ENCODE peak calls at places on chromosomes 6 and 20, in eight cellular contexts. P is tibial nerve, G is SK-N-SH, S is heart left ventricle, I is PC-3, R is GM23248, D is endothelial cell of umbilical vein, A is tibial artery. Q is an unnamed sample.
A peak's percentile ranks its signal among the peaks of the same experiment; 100 is the strongest.

GRCh38 chr20:50130995-50131394 is 18.0 kb upstream of the UBE2V1 start:
- DNase-seq in P (no peak), R (no peak), G (no peak), D (no peak), A (peak; percentile 90), I (no peak), S (peak; percentile 74), Q (no peak)

GRCh38 chr6:81749704-81750103 is 2.8 kb downstream of the TENT5A start:
- DNase-seq in G (no peak), R (peak; percentile 64), A (no peak), D (no peak), I (no peak), S (peak; percentile 55), P (no peak), Q (no peak)

GRCh38 chr20:46764068-46764467 is 54.6 kb downstream of the SLC2A10 start:
- DNase-seq in I (no peak), A (no peak), S (no peak), D (no peak), R (no peak), P (no peak), G (no peak), Q (no peak)

GRCh38 chr6:134708079-134708478 is 241.8 kb downstream of the ALDH8A1 start:
- DNase-seq in A (no peak), I (no peak), G (no peak), S (no peak), D (no peak), R (no peak), P (no peak), Q (no peak)

GRCh38 chr6:85468326-85468725 is 18.4 kb downstream of the NT5E start:
- DNase-seq in P (no peak), I (no peak), S (no peak), A (no peak), R (peak; percentile 76), G (no peak), D (no peak), Q (no peak)

GRCh38 chr20:2337142-2337541 is 41.3 kb downstream of the TGM3 start:
- DNase-seq in I (no peak), G (no peak), R (no peak), D (no peak), S (no peak), A (no peak), P (peak; percentile 32), Q (no peak)

GRCh38 chr6:142763205-142763604 is 181.8 kb downstream of the HIVEP2 start:
- DNase-seq in D (peak; percentile 63), G (no peak), P (no peak), I (peak; percentile 27), S (no peak), A (no peak), R (peak; percentile 89), Q (no peak)

GRCh38 chr20:37357481-37358365 is 11.8 kb downstream of the SRC start:
- DNase-seq in G (peak; percentile 12), P (no peak), I (no peak), D (no peak), S (no peak), A (peak; percentile 48), R (no peak), Q (no peak)

GRCh38 chr20:38139919-38140753 is 24.9 kb downstream of the TGM2 start:
- DNase-seq in S (peak; percentile 30), I (no peak), A (peak; percentile 44), G (peak; percentile 84), R (no peak), P (no peak), D (peak; percentile 54), Q (no peak)

GRCh38 chr6:41256383-41256782 is 28.2 kb downstream of the TREML4 start:
- DNase-seq in I (no peak), S (no peak), P (no peak), G (no peak), A (no peak), R (no peak), D (no peak), Q (no peak)

GRCh38 chr20:9081423-9081966 is 12.6 kb downstream of the PLCB4 start:
- DNase-seq in A (no peak), G (no peak), P (no peak), R (peak; percentile 58), D (no peak), I (no peak), S (no peak), Q (no peak)

GRCh38 chr6:149128489-149129145 is 188.9 kb upstream of the TAB2 start:
- DNase-seq in I (no peak), D (peak; percentile 21), S (no peak), P (no peak), R (no peak), A (no peak), G (no peak), Q (no peak)

GRCh38 chr20:19823216-19823615 is 65.2 kb downstream of the RIN2 start:
- DNase-seq in D (no peak), G (no peak), R (no peak), I (no peak), A (no peak), P (no peak), S (no peak), Q (no peak)

GRCh38 chr6:138541793-138542481 is 42.6 kb upstream of the NHSL1 start:
- DNase-seq in G (no peak), I (no peak), R (peak; percentile 15), D (peak; percentile 41), P (no peak), S (no peak), A (no peak), Q (no peak)

GRCh38 chr6:144722214-144722737 is 437.1 kb downstream of the UTRN start:
- DNase-seq in S (no peak), D (no peak), G (no peak), P (no peak), A (no peak), I (peak; percentile 46), R (peak; percentile 39), Q (no peak)

GRCh38 chr20:11585752-11586352 is 331.8 kb upstream of the BTBD3 start:
- DNase-seq in D (peak; percentile 11), S (no peak), G (no peak), A (no peak), P (no peak), I (peak; percentile 67), R (peak; percentile 28), Q (no peak)

GRCh38 chr6:146543211-146543939 is at the start of gene RAB32:
- DNase-seq in P (peak; percentile 80), D (peak; percentile 92), G (peak; percentile 95), S (peak; percentile 96), R (peak; percentile 99), I (peak; percentile 88), A (peak; percentile 98), Q (no peak)

GRCh38 chr20:37755665-37756064 is 61.8 kb downstream of the CTNNBL1 start:
- DNase-seq in S (peak; percentile 43), P (no peak), D (no peak), R (peak; percentile 4), G (peak; percentile 30), I (no peak), A (no peak), Q (no peak)

GRCh38 chr6:44253307-44254101 is 3.8 kb downstream of the SLC35B2 start:
- DNase-seq in D (peak; percentile 40), G (no peak), R (peak; percentile 58), S (no peak), I (peak; percentile 64), A (no peak), P (no peak), Q (no peak)

GRCh38 chr6:22966711-22967110 is 397.3 kb downstream of the HDGFL1 start:
- DNase-seq in R (no peak), D (no peak), A (no peak), I (no peak), G (no peak), S (no peak), P (no peak), Q (no peak)

GRCh38 chr20:61311656-61312387 is 59.8 kb downstream of the CDH4 start:
- DNase-seq in A (no peak), I (no peak), D (no peak), S (no peak), R (no peak), P (no peak), G (no peak), Q (no peak)

GRCh38 chr20:14498809-14499208 is 161.4 kb upstream of the FLRT3 start:
- DNase-seq in S (no peak), A (no peak), D (no peak), G (peak; percentile 21), P (no peak), R (no peak), I (no peak), Q (no peak)

GRCh38 chr6:12845224-12846004 is 128.8 kb downstream of the PHACTR1 start:
- DNase-seq in A (no peak), S (no peak), D (no peak), P (no peak), G (peak; percentile 37), I (no peak), R (no peak), Q (no peak)

GRCh38 chr6:12848969-12849368 is 132.4 kb downstream of the PHACTR1 start:
- DNase-seq in I (no peak), G (no peak), P (no peak), A (no peak), D (no peak), R (no peak), S (no peak), Q (no peak)

GRCh38 chr6:12849420-12850200 is 133.0 kb downstream of the PHACTR1 start:
- DNase-seq in A (no peak), S (no peak), D (no peak), P (no peak), I (peak; percentile 5), G (no peak), R (peak; percentile 60), Q (no peak)

GRCh38 chr6:12851123-12851695 is 134.6 kb downstream of the PHACTR1 start:
- DNase-seq in P (no peak), S (no peak), G (no peak), I (no peak), R (peak; percentile 51), A (no peak), D (no peak), Q (no peak)
- H3K4me3 ChIP-seq in P (no peak overlapping the region), S (no peak overlapping the region), G (no peak overlapping the region), I (no peak overlapping the region), R (no peak overlapping the region), A (no peak overlapping the region), D (no peak overlapping the region), Q (no peak overlapping the region)

GRCh38 chr6:108675226-108676160 is 114.8 kb downstream of the FOXO3 start:
- DNase-seq in S (no peak), R (no peak), P (no peak), D (no peak), I (no peak), G (no peak), A (no peak), Q (no peak)
- H3K4me1 ChIP-seq in S (peaks cover 81% of the 10 kb centered on the region), R (peaks cover 3% of the 10 kb centered on the region), P (peaks cover 88% of the 10 kb centered on the region), D (peaks cover 11% of the 10 kb centered on the region), I (peaks cover 41% of the 10 kb centered on the region), G (peaks cover 50% of the 10 kb centered on the region), A (no peaks in the 10 kb centered on the region), Q (peaks cover 7% of the 10 kb centered on the region)

DNA sequence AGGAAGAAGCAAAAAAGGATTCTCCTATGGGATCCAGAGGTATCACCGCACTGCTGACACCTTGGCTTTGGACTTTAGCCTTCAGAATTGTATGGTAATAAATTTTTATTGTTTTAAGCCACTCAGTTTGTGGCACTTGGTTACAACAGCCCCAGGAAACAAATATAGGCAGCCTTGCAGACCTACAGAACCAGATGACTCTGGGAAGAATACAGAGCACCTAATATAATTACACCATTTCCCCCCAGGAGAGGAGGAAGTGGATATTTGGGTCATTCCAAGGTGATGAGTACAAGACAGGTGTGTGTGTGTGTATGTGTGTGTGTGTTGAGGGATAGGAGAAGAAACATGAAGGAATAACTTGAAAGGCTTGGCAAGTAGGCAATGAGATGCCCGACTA is 84.2 kb upstream of the ENPP5 start:
- DNase-seq in G (no peak), D (no peak), P (no peak), I (no peak), R (no peak), S (no peak), A (no peak), Q (no peak)
- H3K27ac ChIP-seq in G (no peak overlapping the region), D (no peak overlapping the region), P (no peak overlapping the region), I (no peak overlapping the region), R (no peak overlapping the region), S (no peak overlapping the region), A (no peak overlapping the region), Q (no peak overlapping the region)

GRCh38 chr6:12931639-12932038 is 215.1 kb downstream of the PHACTR1 start:
- DNase-seq in G (no peak), P (no peak), A (no peak), I (no peak), D (no peak), R (no peak), S (no peak), Q (no peak)
- H3K4me3 ChIP-seq in G (no peak overlapping the region), P (no peak overlapping the region), A (no peak overlapping the region), I (no peak overlapping the region), D (no peak overlapping the region), R (no peak overlapping the region), S (no peak overlapping the region), Q (no peak overlapping the region)